ENCODE peak calls at places on chromosomes 1 and 21, in seven cellular contexts. H is psoas muscle; Y is CD8-positive, alpha-beta T cell; U is lower lobe of right lung; R is body of pancreas; L is HepG2; A is PC-9. G is an unnamed sample.
A peak's percentile ranks its signal among the peaks of the same experiment; 100 is the strongest.

GRCh38 chr21:36164427-36164784 is 7.8 kb downstream of the DOP1B start:
- DNase-seq in H (no peak), Y (no peak), U (no peak), R (peak; percentile 33), L (peak; percentile 86), A (no peak), G (no peak)

GRCh38 chr1:35894183-35894582 is 11.2 kb downstream of the AGO1 start:
- DNase-seq in H (no peak), Y (no peak), U (peak; percentile 55), R (peak; percentile 18), L (no peak), A (no peak), G (peak; percentile 66)

GRCh38 chr1:160219062-160219929 is 14.1 kb downstream of the PEA15 start:
- DNase-seq in H (no peak), Y (no peak), U (no peak), R (no peak), L (peak; percentile 45), A (peak; percentile 39), G (peak; percentile 73)

GRCh38 chr1:15056515-15057285 is 96.8 kb upstream of the TMEM51 start:
- DNase-seq in H (no peak), Y (no peak), U (no peak), R (no peak), L (no peak), A (no peak), G (no peak)

GRCh38 chr1:239733995-239734394 is 347.6 kb downstream of the CHRM3 start:
- DNase-seq in H (no peak), Y (no peak), U (no peak), R (no peak), L (no peak), A (no peak), G (no peak)

GRCh38 chr1:228154685-228155571 is 5.2 kb downstream of the GJC2 start:
- DNase-seq in H (peak; percentile 54), Y (no peak), U (peak; percentile 49), R (no peak), L (no peak), A (no peak), G (no peak)

GRCh38 chr1:53411541-53412152 is 47.6 kb upstream of the DMRTB1 start:
- DNase-seq in H (no peak), Y (no peak), U (no peak), R (no peak), L (no peak), A (no peak), G (no peak)

GRCh38 chr1:97243973-97244560 is 522.5 kb downstream of the PTBP2 start:
- DNase-seq in H (no peak), Y (no peak), U (no peak), R (no peak), L (no peak), A (no peak), G (no peak)

GRCh38 chr1:39268906-39269305 is 64.4 kb downstream of the MACF1 start:
- DNase-seq in H (no peak), Y (no peak), U (no peak), R (no peak), L (no peak), A (no peak), G (no peak)

GRCh38 chr1:146016891-146017290 is 4.6 kb downstream of the HJV start:
- DNase-seq in H (no peak), Y (no peak), U (no peak), R (no peak), L (no peak), A (no peak), G (no peak)

GRCh38 chr1:228697209-228698016 is 37.9 kb upstream of the RHOU start:
- DNase-seq in H (peak; percentile 85), Y (no peak), U (peak; percentile 65), R (peak; percentile 59), L (peak; percentile 60), A (no peak), G (peak; percentile 12)

GRCh38 chr1:54823670-54824069 is 22.5 kb upstream of the TTC22 start:
- DNase-seq in H (no peak), Y (no peak), U (no peak), R (no peak), L (no peak), A (no peak), G (no peak)

GRCh38 chr1:167791281-167792209 is 69.8 kb downstream of the MPZL1 start:
- DNase-seq in H (peak; percentile 38), Y (no peak), U (no peak), R (no peak), L (no peak), A (no peak), G (no peak)

GRCh38 chr1:19405761-19406481 is 79.4 kb downstream of the CAPZB start:
- DNase-seq in H (no peak), Y (peak; percentile 52), U (no peak), R (no peak), L (no peak), A (no peak), G (no peak)

GRCh38 chr1:158008630-158009029 is 15.2 kb downstream of the KIRREL1 start:
- DNase-seq in H (no peak), Y (no peak), U (no peak), R (no peak), L (no peak), A (no peak), G (no peak)

GRCh38 chr21:39972471-39972870 is 105.2 kb downstream of the PCP4 start:
- DNase-seq in H (no peak), Y (no peak), U (no peak), R (no peak), L (no peak), A (no peak), G (no peak)

GRCh38 chr1:161373442-161373841 is 5.8 kb upstream of the CFAP126 start:
- DNase-seq in H (no peak), Y (no peak), U (no peak), R (no peak), L (no peak), A (no peak), G (no peak)

GRCh38 chr1:183450086-183450485 is 22.2 kb upstream of the SMG7 start:
- DNase-seq in H (no peak), Y (no peak), U (no peak), R (no peak), L (no peak), A (no peak), G (no peak)

GRCh38 chr1:173481195-173481772 is 4.1 kb downstream of the PRDX6 start:
- DNase-seq in H (no peak), Y (no peak), U (no peak), R (no peak), L (no peak), A (no peak), G (no peak)

GRCh38 chr21:36861924-36862323 is 104.5 kb downstream of the HLCS start:
- DNase-seq in H (no peak), Y (no peak), U (no peak), R (no peak), L (no peak), A (no peak), G (no peak)

GRCh38 chr1:35886606-35887431 is 3.8 kb downstream of the AGO1 start:
- DNase-seq in H (no peak), Y (no peak), U (no peak), R (no peak), L (peak; percentile 20), A (no peak), G (no peak)

GRCh38 chr1:5650283-5651026 is 341.8 kb downstream of the NPHP4 start:
- DNase-seq in H (no peak), Y (peak; percentile 44), U (no peak), R (no peak), L (no peak), A (no peak), G (no peak)

GRCh38 chr1:165747632-165748452 is 20.8 kb downstream of the TMCO1 start:
- DNase-seq in H (no peak), Y (no peak), U (no peak), R (no peak), L (peak; percentile 24), A (no peak), G (no peak)
- H3K36me3 ChIP-seq in H (peaks cover 51% of the 10 kb centered on the region), Y (peaks cover 8% of the 10 kb centered on the region), U (peaks cover 81% of the 10 kb centered on the region), R (peaks cover 6% of the 10 kb centered on the region), L (peaks cover 20% of the 10 kb centered on the region), A (peaks cover 5% of the 10 kb centered on the region), G (peaks cover 13% of the 10 kb centered on the region)

GRCh38 chr1:215523128-215523861 is 43.8 kb upstream of the KCTD3 start:
- DNase-seq in H (no peak), Y (no peak), U (no peak), R (no peak), L (no peak), A (no peak), G (no peak)

GRCh38 chr1:215521279-215521678 is 45.8 kb upstream of the KCTD3 start:
- DNase-seq in H (no peak), Y (no peak), U (no peak), R (no peak), L (no peak), A (no peak), G (no peak)

GRCh38 chr1:215518594-215518993 is 48.5 kb upstream of the KCTD3 start:
- DNase-seq in H (no peak), Y (no peak), U (no peak), R (no peak), L (no peak), A (no peak), G (no peak)

GRCh38 chr1:215517441-215517891 is 49.6 kb upstream of the KCTD3 start:
- DNase-seq in H (no peak), Y (no peak), U (no peak), R (no peak), L (no peak), A (peak; percentile 22), G (no peak)
- H3K9me3 ChIP-seq in H (peaks cover 14% of the 10 kb centered on the region), Y (no peaks in the 10 kb centered on the region), U (no peaks in the 10 kb centered on the region), R (no peaks in the 10 kb centered on the region), L (no peaks in the 10 kb centered on the region), A (no peaks in the 10 kb centered on the region), G (no peaks in the 10 kb centered on the region)

GRCh38 chr1:104933846-104934245 is 1184.1 kb downstream of the AMY1C start:
- DNase-seq in H (no peak), Y (no peak), U (peak; percentile 38), R (no peak), L (no peak), A (no peak), G (no peak)
- H3K4me1 ChIP-seq in H (no peaks in the 10 kb centered on the region), Y (no peaks in the 10 kb centered on the region), U (no peaks in the 10 kb centered on the region), R (no peaks in the 10 kb centered on the region), L (no peaks in the 10 kb centered on the region), A (no peaks in the 10 kb centered on the region), G (no peaks in the 10 kb centered on the region)

GRCh38 chr21:45994086-45994661 is 12.6 kb downstream of the COL6A1 start:
- DNase-seq in H (peak; percentile 53), Y (no peak), U (peak; percentile 35), R (peak; percentile 7), L (no peak), A (no peak), G (peak; percentile 56)
- H3K36me3 ChIP-seq in H (peaks cover 64% of the 10 kb centered on the region), Y (no peaks in the 10 kb centered on the region), U (peaks cover 54% of the 10 kb centered on the region), R (no peaks in the 10 kb centered on the region), L (no peaks in the 10 kb centered on the region), A (no peaks in the 10 kb centered on the region), G (peaks cover 98% of the 10 kb centered on the region)